ENCODE peak calls at places on chromosomes 4 and X, in four cellular contexts. One of them, this sample, is unnamed.

GRCh38 chr4:95167809-95168208 is 381.0 kb downstream of the UNC5C start:
- DNase-seq in islet precursor cell: no peak
- DNase-seq in CD8-positive, alpha-beta memory T cell: no peak
- DNase-seq in AML-193: no peak
- DNase-seq in this sample: no peak

GRCh38 chr4:102787096-102787867 is 26.5 kb upstream of the MANBA start:
- DNase-seq in islet precursor cell: no peak
- DNase-seq in CD8-positive, alpha-beta memory T cell: no peak
- DNase-seq in AML-193: no peak
- DNase-seq in this sample: no peak

GRCh38 chr4:6612961-6613675 is 27.4 kb upstream of the MRFAP1 start:
- DNase-seq in islet precursor cell: no peak
- DNase-seq in CD8-positive, alpha-beta memory T cell: no peak
- DNase-seq in AML-193: no peak
- DNase-seq in this sample: no peak

GRCh38 chrX:120016068-120016441 is 61.4 kb downstream of the RHOXF2B start:
- DNase-seq in islet precursor cell: no peak
- DNase-seq in CD8-positive, alpha-beta memory T cell: no peak
- DNase-seq in AML-193: no peak
- DNase-seq in this sample: no peak

GRCh38 chr4:39256436-39256835 is 74.1 kb downstream of the WDR19 start:
- DNase-seq in islet precursor cell: no peak
- DNase-seq in CD8-positive, alpha-beta memory T cell: no peak
- DNase-seq in AML-193: no peak
- DNase-seq in this sample: peak

GRCh38 chr4:120431180-120431579 is 364.5 kb upstream of the MAD2L1 start:
- DNase-seq in islet precursor cell: no peak
- DNase-seq in CD8-positive, alpha-beta memory T cell: no peak
- DNase-seq in AML-193: no peak
- DNase-seq in this sample: no peak

GRCh38 chrX:13226214-13226613 is 93.6 kb downstream of the ATXN3L start:
- DNase-seq in islet precursor cell: no peak
- DNase-seq in CD8-positive, alpha-beta memory T cell: no peak
- DNase-seq in AML-193: no peak
- DNase-seq in this sample: no peak

GRCh38 chr4:119297795-119298194 is 24.1 kb downstream of the FABP2 start:
- DNase-seq in islet precursor cell: no peak
- DNase-seq in CD8-positive, alpha-beta memory T cell: no peak
- DNase-seq in AML-193: no peak
- DNase-seq in this sample: no peak

GRCh38 chrX:19121898-19122640 is at the start of gene ADGRG2:
- DNase-seq in islet precursor cell: no peak
- DNase-seq in CD8-positive, alpha-beta memory T cell: no peak
- DNase-seq in AML-193: no peak
- DNase-seq in this sample: no peak

GRCh38 chr4:27059446-27059845 is 198.8 kb downstream of the STIM2 start:
- DNase-seq in islet precursor cell: no peak
- DNase-seq in CD8-positive, alpha-beta memory T cell: no peak
- DNase-seq in AML-193: no peak
- DNase-seq in this sample: no peak

GRCh38 chr4:186644737-186645261 is 78.9 kb downstream of the FAT1 start:
- DNase-seq in islet precursor cell: no peak
- DNase-seq in CD8-positive, alpha-beta memory T cell: no peak
- DNase-seq in AML-193: no peak
- DNase-seq in this sample: no peak

GRCh38 chr4:67879486-67879885 is 4.3 kb downstream of the TMPRSS11D start:
- DNase-seq in islet precursor cell: no peak
- DNase-seq in CD8-positive, alpha-beta memory T cell: no peak
- DNase-seq in AML-193: peak
- DNase-seq in this sample: no peak

GRCh38 chr4:108320066-108320465 is 151.3 kb upstream of the LEF1 start:
- DNase-seq in islet precursor cell: no peak
- DNase-seq in CD8-positive, alpha-beta memory T cell: no peak
- DNase-seq in AML-193: no peak
- DNase-seq in this sample: no peak

GRCh38 chr4:148998719-148999118 is 556.5 kb upstream of the NR3C2 start:
- DNase-seq in islet precursor cell: peak
- DNase-seq in CD8-positive, alpha-beta memory T cell: no peak
- DNase-seq in AML-193: peak
- DNase-seq in this sample: no peak

GRCh38 chr4:4759883-4760282 is 99.6 kb upstream of the MSX1 start:
- DNase-seq in islet precursor cell: no peak
- DNase-seq in CD8-positive, alpha-beta memory T cell: no peak
- DNase-seq in AML-193: no peak
- DNase-seq in this sample: no peak

GRCh38 chrX:21993265-21993664 is 38.9 kb upstream of the PHEX start:
- DNase-seq in islet precursor cell: no peak
- DNase-seq in CD8-positive, alpha-beta memory T cell: no peak
- DNase-seq in AML-193: no peak
- DNase-seq in this sample: no peak

GRCh38 chr4:37865450-37865849 is 25.4 kb upstream of the TBC1D1 start:
- DNase-seq in islet precursor cell: no peak
- DNase-seq in CD8-positive, alpha-beta memory T cell: no peak
- DNase-seq in AML-193: no peak
- DNase-seq in this sample: no peak

GRCh38 chr4:101784957-101785356 is 5.6 kb upstream of the BANK1 start:
- DNase-seq in islet precursor cell: no peak
- DNase-seq in CD8-positive, alpha-beta memory T cell: no peak
- DNase-seq in AML-193: no peak
- DNase-seq in this sample: no peak

GRCh38 chr4:144504853-144505252 is 141.1 kb upstream of the HHIP start:
- DNase-seq in islet precursor cell: no peak
- DNase-seq in CD8-positive, alpha-beta memory T cell: no peak
- DNase-seq in AML-193: no peak
- DNase-seq in this sample: no peak

GRCh38 chr4:185809517-185810071 is 2.4 kb downstream of the SORBS2 start:
- DNase-seq in islet precursor cell: no peak
- DNase-seq in CD8-positive, alpha-beta memory T cell: no peak
- DNase-seq in AML-193: no peak
- DNase-seq in this sample: no peak

GRCh38 chr4:53541577-53542206 is 49.6 kb downstream of the LNX1 start:
- DNase-seq in islet precursor cell: no peak
- DNase-seq in CD8-positive, alpha-beta memory T cell: no peak
- DNase-seq in AML-193: no peak
- DNase-seq in this sample: no peak

GRCh38 chr4:57095956-57096355 is 14.2 kb downstream of the IGFBP7 start:
- DNase-seq in islet precursor cell: no peak
- DNase-seq in CD8-positive, alpha-beta memory T cell: no peak
- DNase-seq in AML-193: no peak
- DNase-seq in this sample: no peak

GRCh38 chr4:52822583-52823477 is 39.3 kb upstream of the RASL11B start:
- DNase-seq in islet precursor cell: peak
- DNase-seq in CD8-positive, alpha-beta memory T cell: no peak
- DNase-seq in AML-193: no peak
- DNase-seq in this sample: no peak

GRCh38 chrX:128020701-128021100 is 31.5 kb downstream of the ACTRT1 start:
- DNase-seq in islet precursor cell: no peak
- DNase-seq in CD8-positive, alpha-beta memory T cell: no peak
- DNase-seq in AML-193: no peak
- DNase-seq in this sample: peak

GRCh38 chrX:19344207-19344534 is 444 bp downstream of the PDHA1 start:
- DNase-seq in islet precursor cell: no peak
- DNase-seq in CD8-positive, alpha-beta memory T cell: no peak
- DNase-seq in AML-193: no peak
- DNase-seq in this sample: no peak

GRCh38 chrX:103367502-103367901 is 8.8 kb upstream of the BEX3 start:
- DNase-seq in islet precursor cell: peak
- DNase-seq in CD8-positive, alpha-beta memory T cell: no peak
- DNase-seq in AML-193: no peak
- DNase-seq in this sample: no peak

GRCh38 chr4:152997771-152998487 is 61.8 kb downstream of the FHDC1 start:
- DNase-seq in islet precursor cell: peak
- DNase-seq in CD8-positive, alpha-beta memory T cell: no peak
- DNase-seq in AML-193: no peak
- DNase-seq in this sample: no peak

GRCh38 chr4:7721984-7722551 is 217.6 kb downstream of the AFAP1 start:
- DNase-seq in islet precursor cell: no peak
- DNase-seq in CD8-positive, alpha-beta memory T cell: no peak
- DNase-seq in AML-193: no peak
- DNase-seq in this sample: peak

GRCh38 chr4:1195109-1195671 is 22.8 kb upstream of the SPON2 start:
- DNase-seq in islet precursor cell: no peak
- DNase-seq in CD8-positive, alpha-beta memory T cell: no peak
- DNase-seq in AML-193: no peak
- DNase-seq in this sample: no peak